ENCODE peak calls at places on chromosomes 7 and 10, in eight cellular contexts. C is C1 segment of cervical spinal cord; P is HEK293T; S is fibroblast of mammary gland; K is naive thymus-derived CD8-positive, alpha-beta T cell; M is MCF 10A; H is activated naive CD8-positive, alpha-beta T cell treated with anti-CD3 and anti-CD28 coated beads, Interleukin-2, amount 50 U/mL, for 24 hours; N is fibroblast of the aortic adventitia. Q is an unnamed sample.
A peak's percentile ranks its signal among the peaks of the same experiment; 100 is the strongest.

GRCh38 chr7:47347986-47348385 is 233.9 kb downstream of the TNS3 start:
- DNase-seq in M (no peak), K (no peak), P (no peak), C (no peak), H (no peak), N (no peak), S (no peak), Q (no peak)

GRCh38 chr10:33413093-33413442 is 78.6 kb upstream of the NRP1 start:
- DNase-seq in N (no peak), S (no peak), C (no peak), K (no peak), P (no peak), H (no peak), M (no peak), Q (no peak)

GRCh38 chr7:100878013-100878412 is 3.1 kb downstream of the SRRT start:
- DNase-seq in K (no peak), H (no peak), N (no peak), M (no peak), C (no peak), P (no peak), S (no peak), Q (no peak)

GRCh38 chr7:117559391-117559790 is 79.6 kb downstream of the CFTR start:
- DNase-seq in H (no peak), C (no peak), M (no peak), N (no peak), S (no peak), K (no peak), P (no peak), Q (no peak)

GRCh38 chr7:31051598-31052503 is at the start of gene ADCYAP1R1:
- DNase-seq in M (no peak), N (no peak), K (no peak), P (peak; percentile 78), H (no peak), C (no peak), S (no peak), Q (peak; percentile 96)

GRCh38 chr7:43849069-43849468 is 20.2 kb downstream of the MRPS24 start:
- DNase-seq in C (no peak), N (no peak), P (no peak), K (no peak), H (no peak), M (no peak), S (no peak), Q (no peak)

GRCh38 chr10:46033602-46034011 is 3.2 kb upstream of the NCOA4 start:
- DNase-seq in S (peak; percentile 83), N (peak; percentile 83), K (no peak), H (no peak), P (no peak), M (peak; percentile 80), C (no peak), Q (no peak)

GRCh38 chr7:37198906-37199485 is 249.7 kb downstream of the ELMO1 start:
- DNase-seq in N (peak; percentile 70), P (peak; percentile 72), K (peak; percentile 72), M (peak; percentile 84), C (peak; percentile 28), S (peak; percentile 69), H (peak; percentile 76), Q (peak; percentile 42)

GRCh38 chr10:73584737-73585136 is 6.4 kb downstream of the USP54 start:
- DNase-seq in K (no peak), H (no peak), N (no peak), C (no peak), P (no peak), S (peak; percentile 73), M (no peak), Q (no peak)

GRCh38 chr10:69635428-69636272 is 5.6 kb downstream of the FAM241B start:
- DNase-seq in H (no peak), S (no peak), M (no peak), N (no peak), C (no peak), K (no peak), P (no peak), Q (no peak)

GRCh38 chr10:28947209-28947608 is 269.9 kb downstream of the BAMBI start:
- DNase-seq in H (no peak), N (peak; percentile 39), K (no peak), M (no peak), P (no peak), C (no peak), S (peak; percentile 24), Q (no peak)

GRCh38 chr7:15440482-15440881 is 121.3 kb downstream of the AGMO start:
- DNase-seq in C (no peak), K (no peak), M (no peak), P (no peak), H (no peak), N (no peak), S (no peak), Q (no peak)

GRCh38 chr7:36317276-36317675 is 72.4 kb upstream of the ANLN start:
- DNase-seq in S (no peak), H (no peak), K (no peak), P (no peak), C (no peak), M (no peak), N (no peak), Q (no peak)

GRCh38 chr7:48350515-48350914 is 179.3 kb downstream of the ABCA13 start:
- DNase-seq in S (no peak), M (no peak), C (no peak), N (no peak), K (no peak), P (no peak), H (no peak), Q (no peak)

GRCh38 chr10:23864631-23865147 is 344.2 kb upstream of the KIAA1217 start:
- DNase-seq in N (no peak), C (no peak), K (no peak), S (no peak), H (no peak), M (no peak), P (no peak), Q (no peak)

GRCh38 chr7:43904533-43905208 is 1.7 kb downstream of the URGCP start:
- DNase-seq in N (peak; percentile 25), H (no peak), S (peak; percentile 58), M (peak; percentile 47), P (no peak), K (no peak), C (no peak), Q (no peak)

Q was measured in D721Med.